ENCODE peak calls at places on chromosome 11, in seven cellular contexts. Y is esophagus squamous epithelium; E is BJ; O is ascending aorta; A is CD8-positive, alpha-beta T cell; I is AG09309; M is endodermal cell. X is an unnamed sample.

GRCh38 chr11:76598426-76598839 is 72.1 kb downstream of the LRRC32 start:
- DNase-seq in M (peak; percentile 77), A (no peak), I (no peak), E (no peak), O (no peak), Y (no peak), X (no peak)

GRCh38 chr11:119056397-119056999 is 507 bp downstream of the HYOU1 start:
- DNase-seq in Y (no peak), O (no peak), A (peak; percentile 50), I (no peak), E (no peak), M (peak; percentile 84), X (no peak)

GRCh38 chr11:59611570-59612565 is 3.7 kb downstream of the OSBP start:
- DNase-seq in M (no peak), O (no peak), Y (no peak), E (no peak), I (no peak), A (no peak), X (no peak)

GRCh38 chr11:93623179-93623578 is 38.3 kb upstream of the CEP295 start:
- DNase-seq in Y (no peak), I (no peak), O (no peak), E (no peak), A (no peak), M (peak; percentile 87), X (no peak)

GRCh38 chr11:83046626-83047172 is 25.0 kb downstream of the RAB30 start:
- DNase-seq in O (no peak), Y (no peak), A (no peak), E (no peak), I (no peak), M (no peak), X (no peak)

GRCh38 chr11:134252539-134253188 is 488 bp downstream of the THYN1 start:
- DNase-seq in I (peak; percentile 17), A (peak; percentile 36), O (no peak), Y (no peak), M (peak; percentile 62), E (no peak), X (no peak)

GRCh38 chr11:131886201-131886600 is 515.8 kb downstream of the NTM start:
- DNase-seq in A (no peak), Y (no peak), E (no peak), M (no peak), I (no peak), O (no peak), X (no peak)

GRCh38 chr11:82225930-82226329 is 507.7 kb downstream of the FAM181B start:
- DNase-seq in Y (no peak), O (no peak), M (no peak), A (no peak), I (no peak), E (no peak), X (no peak)

GRCh38 chr11:9150944-9151343 is 59.5 kb upstream of the SCUBE2 start:
- DNase-seq in A (no peak), E (no peak), Y (no peak), M (no peak), I (no peak), O (no peak), X (no peak)

GRCh38 chr11:3123761-3124733 is 41.1 kb downstream of the OSBPL5 start:
- DNase-seq in Y (no peak), M (peak; percentile 28), A (no peak), E (peak; percentile 79), O (peak; percentile 84), I (peak; percentile 80), X (peak; percentile 79)

DNA sequence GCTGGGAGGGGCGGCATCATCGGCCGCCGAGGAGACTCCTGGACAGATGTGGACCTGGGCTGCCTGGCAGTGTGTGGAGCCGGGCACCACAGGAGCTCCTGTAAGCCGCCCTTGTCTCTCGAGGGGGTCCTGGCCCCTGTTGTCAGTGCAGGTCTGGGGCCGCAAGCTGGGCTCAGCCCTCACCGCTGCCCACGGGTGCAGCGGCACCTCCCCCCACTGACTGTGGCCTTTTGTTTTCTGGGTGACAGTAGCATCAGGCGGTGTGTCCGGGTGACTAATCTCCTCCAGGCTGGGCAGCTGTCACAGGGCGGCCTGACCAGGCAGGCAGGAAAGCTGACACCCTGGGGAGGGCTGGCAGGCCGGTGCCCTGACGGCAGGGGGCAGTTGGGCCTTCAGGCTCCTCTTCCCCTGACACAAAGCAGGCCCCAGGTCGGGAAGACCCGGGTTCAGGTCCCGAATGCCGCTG is 16.2 kb downstream of the DGKZ start:
- DNase-seq in I (no peak), M (no peak), O (no peak), Y (no peak), A (peak; percentile 5), E (no peak), X (no peak)
- TF ChIP-seq CTCF in I (peak; percentile 12), M (no peak), O (no peak), Y (no peak), A (no peak), E (no peak), X (no peak)

GRCh38 chr11:65352783-65353182 is 1.8 kb upstream of the TIGD3 start:
- DNase-seq in E (no peak), O (no peak), A (no peak), I (no peak), M (no peak), Y (no peak), X (no peak)
- TF ChIP-seq CTCF in E (peak; percentile 35), O (no peak), A (no peak), I (peak; percentile 36), M (peak; percentile 67), Y (no peak), X (peak; percentile 44)

GRCh38 chr11:11987503-11988022 is 20.9 kb downstream of the DKK3 start:
- DNase-seq in Y (no peak), M (peak; percentile 75), A (no peak), E (no peak), I (no peak), O (no peak), X (no peak)
- TF ChIP-seq CTCF in Y (no peak), M (peak; percentile 67), A (no peak), E (peak; percentile 49), I (peak; percentile 52), O (no peak), X (peak; percentile 59)

GRCh38 chr11:63985812-63986155 is 454 bp upstream of the OTUB1 start:
- DNase-seq in I (no peak), M (no peak), E (no peak), Y (no peak), A (peak; percentile 67), O (no peak), X (no peak)
- TF ChIP-seq CTCF in I (no peak), M (no peak), E (no peak), Y (no peak), A (no peak), O (no peak), X (no peak)

GRCh38 chr11:112023104-112023503 is 2.1 kb upstream of the DLAT start:
- DNase-seq in I (no peak), O (no peak), Y (no peak), A (no peak), M (no peak), E (no peak), X (no peak)
- TF ChIP-seq CTCF in I (no peak), O (no peak), Y (no peak), A (no peak), M (peak; percentile 47), E (no peak), X (peak; percentile 4)

GRCh38 chr11:125114518-125114917 is 3.1 kb upstream of the TMEM218 start:
- DNase-seq in O (no peak), E (no peak), M (peak; percentile 84), A (no peak), I (no peak), Y (no peak), X (no peak)
- TF ChIP-seq CTCF in O (no peak), E (peak; percentile 14), M (peak; percentile 75), A (no peak), I (peak; percentile 18), Y (no peak), X (no peak)

GRCh38 chr11:120095516-120095915 is 42.4 kb downstream of the TRIM29 start:
- DNase-seq in A (no peak), E (no peak), O (no peak), Y (no peak), M (no peak), I (no peak), X (no peak)
- TF ChIP-seq CTCF in A (no peak), E (no peak), O (no peak), Y (no peak), M (no peak), I (no peak), X (no peak)

DNA sequence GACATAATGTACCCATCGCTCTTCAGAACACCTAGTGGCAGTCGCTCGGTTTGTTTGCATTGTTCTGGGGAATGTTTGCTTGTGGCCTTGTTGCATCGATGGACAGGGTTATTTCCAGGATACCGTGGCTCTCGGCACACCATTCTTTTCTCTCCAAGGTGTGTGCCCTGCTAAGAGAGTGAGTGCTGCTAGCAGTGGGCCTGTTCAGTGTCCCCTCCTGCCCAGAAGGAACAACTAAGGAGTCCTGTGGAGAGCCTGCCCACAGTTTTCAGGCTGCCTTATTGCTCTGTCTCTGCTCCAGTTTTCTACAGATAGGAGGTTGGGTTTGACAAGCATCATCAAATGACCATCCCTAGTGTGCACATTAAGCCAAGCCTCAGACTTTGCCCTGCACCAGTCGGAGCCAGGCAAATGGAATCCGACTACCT is 1.4 kb downstream of the CRY2 start:
- DNase-seq in E (no peak), A (no peak), I (no peak), Y (no peak), M (no peak), O (no peak), X (no peak)
- TF ChIP-seq CTCF in E (no peak), A (no peak), I (no peak), Y (no peak), M (no peak), O (no peak), X (no peak)

GRCh38 chr11:6995703-6996102 is 24.4 kb downstream of the ZNF214 start:
- DNase-seq in Y (no peak), E (no peak), O (no peak), A (no peak), I (no peak), M (no peak), X (no peak)
- TF ChIP-seq CTCF in Y (no peak), E (no peak), O (no peak), A (no peak), I (no peak), M (no peak), X (no peak)